ENCODE peak calls at places on chromosomes 7 and 10, in six cellular contexts. N is HCT116, T is SK-N-SH, P is GM12878, R is H1, E is HepG2. B is an unnamed sample. For H3K4me1, the result is how much of the 10 kb centered on the place peaks cover.

GRCh38 chr7:53214463-53214862 is 179.0 kb downstream of the POM121L12 start:
- DNase-seq in T (no peak), E (no peak), R (no peak), N (no peak), P (no peak), B (no peak)

GRCh38 chr7:99767662-99768061 is 16.3 kb downstream of the CYP3A4 start:
- DNase-seq in N (no peak), P (peak), R (no peak), E (no peak), T (no peak), B (no peak)

GRCh38 chr7:6624246-6624611 is 8.8 kb downstream of the ZNF853 start:
- DNase-seq in P (no peak), R (no peak), T (no peak), E (no peak), N (no peak), B (no peak)

GRCh38 chr7:77985232-77985973 is 186.8 kb downstream of the PHTF2 start:
- DNase-seq in E (no peak), P (no peak), R (no peak), N (no peak), T (no peak), B (no peak)

GRCh38 chr10:102274062-102274461 is 28.7 kb downstream of the GBF1 start:
- DNase-seq in E (no peak), T (no peak), P (no peak), N (no peak), R (no peak), B (no peak)

GRCh38 chr10:101625821-101626412 is 37.8 kb downstream of the DPCD start:
- DNase-seq in R (no peak), N (no peak), E (no peak), P (no peak), T (no peak), B (no peak)

GRCh38 chr10:123109466-123109865 is 26.3 kb upstream of the HMX3 start:
- DNase-seq in E (no peak), T (no peak), R (no peak), P (no peak), N (no peak), B (no peak)

GRCh38 chr10:30433286-30433778 is 652 bp upstream of the MAP3K8 start:
- DNase-seq in R (no peak), N (peak), E (peak), T (peak), P (no peak), B (no peak)

GRCh38 chr10:12121673-12122072 is 7.8 kb upstream of the SEC61A2 start:
- DNase-seq in T (no peak), N (no peak), E (no peak), P (peak), R (no peak), B (no peak)

GRCh38 chr10:16843252-16843870 is 26.1 kb upstream of the RSU1 start:
- DNase-seq in P (peak), R (no peak), N (peak), T (peak), E (peak), B (peak)

GRCh38 chr7:5596046-5596895 is 172.6 kb upstream of the TNRC18 start:
- DNase-seq in P (no peak), E (no peak), T (peak), R (no peak), N (peak), B (no peak)

GRCh38 chr7:4245866-4246470 is 436.1 kb upstream of the FOXK1 start:
- DNase-seq in P (no peak), E (no peak), T (no peak), R (no peak), N (no peak), B (peak)

GRCh38 chr10:28663576-28664368 is 13.5 kb upstream of the BAMBI start:
- DNase-seq in N (peak), T (peak), P (no peak), R (no peak), E (peak), B (peak)

GRCh38 chr10:121032460-121032859 is 181.3 kb downstream of the WDR11 start:
- DNase-seq in P (no peak), T (no peak), R (no peak), N (no peak), E (no peak), B (no peak)

GRCh38 chr7:45684910-45685618 is 110.9 kb downstream of the ADCY1 start:
- DNase-seq in E (no peak), T (no peak), N (no peak), P (no peak), R (no peak), B (no peak)

GRCh38 chr10:11344550-11344949 is 266.9 kb downstream of the USP6NL start:
- DNase-seq in P (no peak), T (no peak), N (no peak), R (no peak), E (no peak), B (no peak)

GRCh38 chr10:4127518-4128315 is 342.7 kb upstream of the KLF6 start:
- DNase-seq in N (no peak), T (no peak), E (peak), P (peak), R (no peak), B (peak)

GRCh38 chr7:90303241-90303640 is 17.9 kb downstream of the FAM237B start:
- DNase-seq in T (no peak), R (no peak), N (no peak), E (no peak), P (no peak), B (no peak)

GRCh38 chr10:118692911-118693310 is 61.9 kb downstream of the CACUL1 start:
- DNase-seq in T (peak), R (no peak), P (no peak), E (no peak), N (no peak), B (no peak)

GRCh38 chr7:151251926-151252835 is 3.7 kb upstream of the SMARCD3 start:
- DNase-seq in T (peak), P (no peak), E (no peak), N (no peak), R (no peak), B (no peak)
- H3K9ac ChIP-seq in T (peak), P (no peak), E (no peak), N (peak), R (no peak), B (peak)

GRCh38 chr10:131149111-131149510 is 162.4 kb downstream of the TCERG1L start:
- DNase-seq in P (no peak), T (no peak), R (no peak), E (no peak), N (no peak), B (no peak)

GRCh38 chr10:131147301-131147975 is 164.1 kb downstream of the TCERG1L start:
- DNase-seq in N (no peak), P (no peak), T (no peak), R (no peak), E (no peak), B (no peak)

GRCh38 chr10:131144711-131145375 is 166.7 kb downstream of the TCERG1L start:
- DNase-seq in T (no peak), R (no peak), E (no peak), N (no peak), P (no peak), B (no peak)

GRCh38 chr10:131148270-131148669 is 163.3 kb downstream of the TCERG1L start:
- DNase-seq in E (no peak), R (no peak), T (no peak), N (no peak), P (no peak), B (no peak)

DNA sequence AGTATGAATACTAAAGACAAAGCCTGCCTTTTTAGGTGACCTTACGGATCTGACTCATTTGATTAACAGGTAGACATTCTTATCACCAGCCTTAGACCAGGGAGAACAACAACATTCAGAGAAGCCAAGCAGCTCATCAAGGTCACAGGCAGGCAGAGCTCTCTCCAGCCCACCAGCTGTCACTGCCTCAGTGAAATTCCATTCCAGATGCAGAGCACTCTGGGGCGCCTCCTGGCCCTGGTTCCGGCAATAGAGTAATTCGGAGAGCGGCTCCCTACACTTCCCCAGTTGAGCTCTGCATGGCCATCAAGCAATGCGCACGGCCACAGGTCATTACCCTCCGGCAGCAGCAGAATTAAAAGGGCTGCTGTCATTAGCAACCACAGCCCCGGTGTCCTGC is 164.7 kb downstream of the TCERG1L start:
- DNase-seq in E (no peak), N (no peak), T (no peak), P (no peak), R (no peak), B (no peak)
- H3K4me1 ChIP-seq in E (under half), N (under half), T (under half), P (under half), R (under half), B (under half)

DNA sequence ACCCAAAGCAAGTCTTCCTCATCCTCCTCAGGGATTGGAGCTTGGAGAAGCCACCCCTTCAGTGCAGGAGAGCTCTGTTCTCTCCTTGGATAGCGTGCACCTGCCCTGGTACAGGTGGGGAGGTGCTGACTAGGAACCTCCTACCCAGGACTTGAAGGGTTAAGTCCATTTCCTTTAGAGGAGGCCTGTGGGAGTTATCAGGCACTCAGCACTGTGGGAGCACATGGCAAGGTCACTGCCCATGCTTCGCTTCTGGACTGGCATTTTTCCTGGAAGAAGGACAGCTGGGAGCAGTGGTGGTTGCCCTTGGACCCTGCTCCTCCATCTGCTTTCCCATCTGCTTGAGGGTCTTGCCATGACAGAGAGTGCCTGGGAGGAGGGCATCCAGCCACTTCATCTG is 142.8 kb downstream of the CXCL12 start:
- DNase-seq in N (no peak), E (no peak), R (no peak), T (no peak), P (no peak), B (no peak)
- TF ChIP-seq YY1 in N (no peak), E (no peak), R (no peak), T (no peak), P (no peak), B (no peak)

GRCh38 chr10:77695186-77695585 is 57.6 kb upstream of the KCNMA1 start:
- DNase-seq in E (no peak), R (no peak), N (no peak), T (no peak), P (no peak), B (no peak)
- H3K9ac ChIP-seq in E (no peak), R (no peak), N (no peak), T (no peak), P (no peak), B (no peak)

DNA sequence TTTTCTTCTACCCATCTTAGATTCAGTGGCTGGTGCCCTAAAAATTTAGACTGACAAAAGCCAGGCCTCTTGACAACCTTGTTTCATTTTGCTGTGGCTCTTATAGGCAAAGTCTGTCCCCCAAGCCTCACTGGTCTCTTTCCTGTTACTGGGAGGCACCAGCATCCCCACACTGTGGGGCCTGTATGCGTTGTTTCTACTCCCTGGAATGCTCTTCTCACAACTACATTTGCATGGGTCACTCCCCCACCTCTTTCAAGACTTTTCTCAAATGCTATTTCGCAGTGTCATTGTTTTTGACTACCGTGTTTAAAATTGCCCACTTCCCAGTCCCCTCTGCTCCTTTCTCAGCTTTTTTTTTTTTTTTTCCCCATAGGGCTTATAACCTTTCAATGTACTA is 108.7 kb upstream of the DGKB start:
- DNase-seq in P (no peak), E (no peak), T (no peak), N (no peak), R (peak), B (peak)
- H3K4me1 ChIP-seq in P (under half), E (under half), T (under half), N (under half), R (under half), B (under half)

DNA sequence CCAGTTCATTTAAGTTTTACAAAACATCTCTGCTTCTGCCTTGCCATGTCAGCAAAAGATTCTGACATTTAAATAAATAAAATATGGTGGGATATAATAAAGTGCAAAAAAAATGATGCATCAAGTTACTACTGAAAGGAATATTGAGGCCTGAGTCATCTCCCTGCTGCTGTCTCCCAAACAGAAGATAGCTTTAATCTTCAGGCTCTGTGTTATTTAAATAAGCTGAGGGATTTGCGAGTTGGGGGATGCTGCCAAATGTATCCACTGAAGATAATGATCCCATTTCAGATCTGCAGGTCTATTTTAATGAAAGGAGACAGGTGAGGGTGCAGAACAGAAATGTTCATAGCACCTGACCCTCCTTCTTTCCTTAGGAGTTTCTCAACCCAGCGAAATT is 720.8 kb downstream of the AUTS2 start:
- DNase-seq in T (no peak), R (no peak), P (no peak), E (no peak), N (no peak), B (no peak)
- TF ChIP-seq YY1 in T (no peak), R (no peak), P (no peak), E (no peak), N (no peak), B (no peak)

B was measured in NT2/D1.